ENCODE peak calls at places on chromosomes 1 and 21, in seven cellular contexts. N is CD8-positive, alpha-beta T cell; L is neural progenitor cell; K is CD4-positive, alpha-beta memory T cell; P is brain microvascular endothelial cell; V is right cardiac atrium; A is fibroblast of villous mesenchyme. R is an unnamed sample.
A peak's percentile ranks its signal among the peaks of the same experiment; 100 is the strongest.

GRCh38 chr1:29556657-29557056 is 320.3 kb downstream of the PTPRU start:
- DNase-seq in L (no peak), N (no peak), K (no peak), P (no peak), A (no peak), V (no peak), R (no peak)

GRCh38 chr1:198267921-198268320 is 111.1 kb downstream of the NEK7 start:
- DNase-seq in P (peak; percentile 37), V (no peak), A (peak; percentile 51), K (no peak), L (no peak), N (no peak), R (no peak)

GRCh38 chr1:73755649-73756048 is 442.3 kb downstream of the LRRIQ3 start:
- DNase-seq in A (no peak), V (no peak), N (no peak), P (no peak), K (no peak), L (no peak), R (no peak)

GRCh38 chr21:32597205-32597604 is 11.9 kb upstream of the TCP10L start:
- DNase-seq in V (no peak), A (peak; percentile 60), L (no peak), N (no peak), P (peak; percentile 81), K (no peak), R (no peak)

GRCh38 chr1:202189012-202189790 is 4.4 kb upstream of the LGR6 start:
- DNase-seq in A (peak; percentile 55), V (peak; percentile 93), N (peak; percentile 87), L (peak; percentile 92), P (peak; percentile 29), K (peak; percentile 73), R (peak; percentile 45)

GRCh38 chr1:19563336-19564097 is 78.2 kb upstream of the CAPZB start:
- DNase-seq in K (no peak), A (peak; percentile 42), N (no peak), P (peak; percentile 11), L (no peak), V (peak; percentile 87), R (no peak)

GRCh38 chr1:226123591-226124471 is 61.3 kb downstream of the H3-3A start:
- DNase-seq in K (no peak), A (no peak), P (no peak), L (no peak), V (peak; percentile 59), N (no peak), R (no peak)

GRCh38 chr1:24932284-24932683 is 2.2 kb upstream of the RUNX3 start:
- DNase-seq in V (peak; percentile 82), A (no peak), L (peak; percentile 86), K (peak; percentile 73), N (peak; percentile 68), P (no peak), R (no peak)

GRCh38 chr1:54886724-54887664 is at the start of gene DHCR24:
- DNase-seq in V (peak; percentile 95), K (peak; percentile 69), L (peak; percentile 95), N (peak; percentile 66), A (peak; percentile 83), P (peak; percentile 70), R (peak; percentile 79)

GRCh38 chr1:54885863-54886723 is 902 bp downstream of the DHCR24 start:
- DNase-seq in L (peak; percentile 31), K (no peak), P (no peak), V (no peak), N (no peak), A (no peak), R (no peak)

GRCh38 chr1:54889132-54889725 is 2.2 kb upstream of the DHCR24 start:
- DNase-seq in K (no peak), N (no peak), L (no peak), A (no peak), V (no peak), P (no peak), R (no peak)

GRCh38 chr1:54887665-54888071 is 673 bp upstream of the DHCR24 start:
- DNase-seq in L (peak; percentile 43), A (no peak), V (peak; percentile 55), P (no peak), K (no peak), N (no peak), R (no peak)

DNA sequence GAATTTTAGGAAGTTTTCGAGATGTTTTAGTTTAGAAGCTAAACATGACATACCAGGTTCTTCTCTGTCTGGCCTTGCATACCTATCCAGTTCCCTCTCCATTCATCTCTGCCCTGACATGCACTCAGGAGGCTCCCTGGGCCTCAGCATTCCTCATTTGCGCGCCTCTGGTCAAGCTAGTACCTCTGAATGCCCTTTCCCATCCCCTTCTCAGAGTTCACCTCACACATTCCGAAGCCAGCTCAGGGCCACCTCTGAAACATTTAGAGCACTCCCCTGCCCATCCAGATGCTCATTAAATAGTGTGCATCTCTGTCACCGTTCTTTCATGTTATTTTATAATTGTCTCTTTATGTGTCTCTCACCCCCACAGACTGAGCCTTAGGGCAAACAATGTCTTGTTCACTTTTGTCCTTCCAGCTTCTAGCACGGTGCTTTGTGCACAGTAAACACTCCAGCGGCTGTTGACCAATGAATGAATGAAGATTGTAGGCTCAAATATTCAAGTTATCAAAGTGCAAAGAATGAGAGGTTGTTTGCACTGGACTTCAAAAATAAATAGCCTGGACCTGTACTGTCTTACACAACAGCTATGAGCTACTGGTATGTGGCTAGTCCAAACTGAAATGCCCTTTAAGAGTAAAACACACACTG is 1.2 kb upstream of the DHCR24 start:
- DNase-seq in A (no peak), N (no peak), V (no peak), K (no peak), P (no peak), L (peak; percentile 41), R (no peak)
- H3K4me3 ChIP-seq in A (no peak overlapping the region), N (no peak overlapping the region), V (no peak overlapping the region), K (no peak overlapping the region), P (peak overlapping the region; percentile 96), L (peak overlapping the region; percentile 70), R (peak overlapping the region; percentile 85)

GRCh38 chr1:118986291-118986838 is 1.8 kb downstream of the TBX15 start:
- DNase-seq in A (no peak), N (no peak), L (peak; percentile 40), P (no peak), K (no peak), V (no peak), R (no peak)
- H3K4me3 ChIP-seq in A (no peak overlapping the region), N (no peak overlapping the region), L (peak overlapping the region; percentile 47), P (peak overlapping the region; percentile 64), K (no peak overlapping the region), V (peak overlapping the region; percentile 57), R (no peak overlapping the region)

DNA sequence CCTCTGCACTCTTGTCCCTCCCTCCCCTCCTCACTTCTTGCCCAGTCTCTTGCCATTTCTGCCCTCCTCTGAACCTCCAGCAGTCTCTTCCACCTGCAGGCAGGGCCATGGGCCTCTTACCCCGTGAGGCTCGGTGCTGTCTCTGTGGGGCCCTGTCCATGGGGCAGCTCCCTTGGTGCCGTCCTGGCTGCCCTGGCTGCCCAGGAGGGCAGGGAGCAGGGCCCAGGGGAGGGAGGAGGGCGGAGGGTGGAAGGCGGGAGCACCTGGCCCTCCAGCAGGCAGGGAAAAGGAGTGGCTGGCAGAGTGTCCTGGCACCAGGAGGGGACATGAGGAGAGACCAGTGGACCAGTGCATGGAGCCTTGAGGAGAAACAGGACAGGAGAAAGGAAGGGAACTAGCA is at the start of gene RORC:
- DNase-seq in P (no peak), N (no peak), K (no peak), L (no peak), A (no peak), V (no peak), R (no peak)
- H3K4me3 ChIP-seq in P (no peak within 1 kb of the TSS), N (no peak within 1 kb of the TSS), K (no peak within 1 kb of the TSS), L (no peak within 1 kb of the TSS), A (no peak within 1 kb of the TSS), V (no peak within 1 kb of the TSS), R (no peak within 1 kb of the TSS)

DNA sequence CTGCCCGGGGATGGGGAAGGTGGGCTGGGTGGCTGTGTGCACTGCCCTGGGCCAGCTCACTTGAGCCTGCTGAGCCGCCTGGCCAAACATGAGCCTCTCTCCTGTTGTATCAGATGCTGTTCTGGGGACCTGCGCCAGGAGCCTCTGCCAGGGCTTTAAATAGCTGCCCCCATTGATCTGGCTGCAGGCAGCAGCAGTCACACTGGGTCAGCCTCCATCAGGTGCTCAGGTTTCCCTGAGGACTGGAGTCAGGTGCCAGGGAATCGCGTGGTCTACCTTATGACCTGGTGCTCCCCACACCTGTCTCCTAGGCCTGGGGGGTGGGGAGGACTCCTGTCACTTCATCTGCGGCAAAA is 700 bp upstream of the CCDC28B start:
- DNase-seq in V (peak; percentile 88), P (no peak), N (no peak), L (peak; percentile 21), A (no peak), K (no peak), R (no peak)
- H3K4me3 ChIP-seq in V (peak overlapping the region; percentile 41), P (peak overlapping the region; percentile 72), N (peak overlapping the region; percentile 70), L (peak overlapping the region; percentile 68), A (peak overlapping the region; percentile 86), K (no peak overlapping the region), R (peak overlapping the region; percentile 77)

GRCh38 chr21:44421901-44422840 is 33.1 kb upstream of the LRRC3 start:
- DNase-seq in V (no peak), L (no peak), K (no peak), P (no peak), A (no peak), N (no peak), R (no peak)
- H3K4me3 ChIP-seq in V (no peak overlapping the region), L (no peak overlapping the region), K (no peak overlapping the region), P (no peak overlapping the region), A (no peak overlapping the region), N (no peak overlapping the region), R (no peak overlapping the region)

R was measured in Jurkat, Clone E6-1.